ENCODE peak calls at places on chromosomes 3 and 15, in seven cellular contexts. Q is GM23338, W is stomach, P is H1, K is esophagus muscularis mucosa, D is Panc1, G is breast epithelium. H is an unnamed sample.

GRCh38 chr3:155853214-155854146 is 747 bp downstream of the SLC33A1 start:
- DNase-seq in Q (peak; percentile 60), W (peak; percentile 29), P (no peak), K (no peak), D (no peak), G (no peak), H (peak; percentile 74)

GRCh38 chr15:67240235-67241131 is 14.0 kb downstream of the AAGAB start:
- DNase-seq in Q (peak; percentile 39), W (peak; percentile 43), P (no peak), K (no peak), D (no peak), G (no peak), H (no peak)

GRCh38 chr3:115713247-115713646 is 89.9 kb downstream of the GAP43 start:
- DNase-seq in Q (peak; percentile 26), W (peak; percentile 85), P (no peak), K (no peak), D (no peak), G (no peak), H (no peak)

GRCh38 chr3:5231067-5231466 is 43.6 kb downstream of the EDEM1 start:
- DNase-seq in Q (no peak), W (no peak), P (no peak), K (no peak), D (no peak), G (no peak), H (no peak)

GRCh38 chr3:192862408-192863385 is 55.0 kb downstream of the MB21D2 start:
- DNase-seq in Q (no peak), W (no peak), P (no peak), K (no peak), D (no peak), G (no peak), H (no peak)

GRCh38 chr3:34206996-34207395 is 408.6 kb downstream of the PDCD6IP start:
- DNase-seq in Q (no peak), W (no peak), P (no peak), K (no peak), D (no peak), G (no peak), H (no peak)

GRCh38 chr15:27222479-27222878 is 251.5 kb downstream of the GABRG3 start:
- DNase-seq in Q (no peak), W (no peak), P (no peak), K (no peak), D (no peak), G (no peak), H (no peak)

GRCh38 chr3:101084404-101084803 is 91.2 kb upstream of the ABI3BP start:
- DNase-seq in Q (no peak), W (no peak), P (no peak), K (no peak), D (no peak), G (no peak), H (no peak)

GRCh38 chr15:61185759-61186158 is 43.3 kb downstream of the RORA start:
- DNase-seq in Q (no peak), W (no peak), P (no peak), K (no peak), D (no peak), G (no peak), H (no peak)

GRCh38 chr3:38136272-38136806 is 588 bp downstream of the ACAA1 start:
- DNase-seq in Q (peak; percentile 59), W (peak; percentile 30), P (no peak), K (no peak), D (no peak), G (no peak), H (peak; percentile 81)

GRCh38 chr3:38138347-38139190 is at the start of gene MYD88:
- DNase-seq in Q (peak; percentile 82), W (peak; percentile 87), P (peak; percentile 85), K (peak; percentile 97), D (no peak), G (peak; percentile 62), H (peak; percentile 93)

GRCh38 chr3:38137615-38138346 is 680 bp upstream of the MYD88 start:
- DNase-seq in Q (peak; percentile 62), W (no peak), P (peak; percentile 71), K (no peak), D (no peak), G (no peak), H (no peak)

GRCh38 chr3:38139191-38139590 is 730 bp downstream of the MYD88 start:
- DNase-seq in Q (no peak), W (peak; percentile 25), P (peak; percentile 43), K (no peak), D (no peak), G (no peak), H (peak; percentile 57)

GRCh38 chr3:38136807-38137614 is at the start of gene ACAA1:
- DNase-seq in Q (peak; percentile 100), W (peak; percentile 100), P (peak; percentile 96), K (peak; percentile 100), D (peak; percentile 91), G (peak; percentile 99), H (peak; percentile 100)
- TF ChIP-seq POLR2AphosphoS5 in Q (peak; percentile 89), W (peak; percentile 75), P (peak; percentile 76), K (peak; percentile 98), D (peak; percentile 89), G (peak; percentile 85), H (peak; percentile 47)

DNA sequence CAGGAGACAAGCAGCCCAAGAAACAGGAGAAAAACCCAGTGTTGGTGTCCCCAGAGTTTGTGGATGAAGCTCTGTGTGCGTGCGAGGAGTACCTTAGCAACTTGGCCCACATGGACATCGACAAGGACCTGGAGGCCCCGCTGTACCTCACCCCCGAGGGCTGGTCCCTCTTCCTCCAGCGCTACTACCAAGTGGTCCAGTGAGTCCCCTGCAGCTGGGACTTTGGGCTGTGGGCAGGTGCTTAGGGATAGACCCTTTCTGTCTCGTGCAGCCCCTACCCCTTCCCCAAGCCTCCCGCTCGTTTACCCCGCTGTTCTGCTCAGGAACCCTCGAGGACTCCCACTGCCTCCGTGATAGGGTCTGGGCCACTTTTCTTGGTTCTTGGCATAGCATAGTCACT is 10.5 kb downstream of the TTLL3 start:
- DNase-seq in Q (no peak), W (no peak), P (no peak), K (no peak), D (no peak), G (no peak), H (no peak)
- H3K4me3 ChIP-seq in Q (no peak overlapping the region), W (no peak overlapping the region), P (no peak overlapping the region), K (no peak overlapping the region), D (no peak overlapping the region), G (no peak overlapping the region), H (no peak overlapping the region)

GRCh38 chr3:194888916-194889315 is 203.2 kb downstream of the FAM43A start:
- DNase-seq in Q (no peak), W (no peak), P (peak; percentile 17), K (peak; percentile 68), D (no peak), G (no peak), H (no peak)

GRCh38 chr3:194890086-194890485 is 204.4 kb downstream of the FAM43A start:
- DNase-seq in Q (no peak), W (no peak), P (peak; percentile 23), K (peak; percentile 70), D (no peak), G (no peak), H (peak; percentile 29)

GRCh38 chr3:194893121-194893979 is 207.7 kb downstream of the FAM43A start:
- DNase-seq in Q (no peak), W (no peak), P (peak; percentile 22), K (peak; percentile 39), D (no peak), G (no peak), H (no peak)

DNA sequence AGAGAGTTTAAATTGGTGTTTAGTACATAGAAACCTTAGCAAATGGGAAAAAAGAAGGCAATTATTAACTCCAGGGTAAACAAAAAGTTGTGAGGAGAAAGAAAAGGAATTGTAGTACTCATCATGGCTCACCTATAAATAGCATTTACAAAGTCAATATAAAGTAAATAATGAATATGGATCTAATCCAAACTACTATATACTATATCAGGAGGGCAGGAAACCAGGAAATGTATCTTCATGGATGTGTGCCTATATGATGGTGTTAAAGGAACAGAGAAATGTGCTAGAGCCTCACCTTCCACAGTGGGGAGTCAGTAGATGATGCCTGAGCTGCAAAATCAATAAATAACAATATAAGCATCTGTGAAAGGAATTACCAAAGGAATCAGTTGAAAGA is 208.9 kb downstream of the FAM43A start:
- DNase-seq in Q (no peak), W (no peak), P (no peak), K (no peak), D (no peak), G (no peak), H (no peak)
- H3K4me1 ChIP-seq in Q (no peaks in the 10 kb centered on the region), W (no peaks in the 10 kb centered on the region), P (no peaks in the 10 kb centered on the region), K (no peaks in the 10 kb centered on the region), D (no peaks in the 10 kb centered on the region), G (no peaks in the 10 kb centered on the region), H (no peaks in the 10 kb centered on the region)

GRCh38 chr3:157441102-157441622 is 4.5 kb downstream of the PTX3 start:
- DNase-seq in Q (no peak), W (no peak), P (no peak), K (no peak), D (no peak), G (no peak), H (no peak)

GRCh38 chr3:157442729-157443128 is 6.1 kb downstream of the PTX3 start:
- DNase-seq in Q (no peak), W (no peak), P (no peak), K (no peak), D (no peak), G (no peak), H (no peak)

GRCh38 chr3:157443873-157444770 is 7.5 kb downstream of the PTX3 start:
- DNase-seq in Q (no peak), W (no peak), P (no peak), K (no peak), D (no peak), G (no peak), H (no peak)

GRCh38 chr3:157436583-157437300 is at the start of gene PTX3:
- DNase-seq in Q (peak; percentile 54), W (no peak), P (no peak), K (no peak), D (no peak), G (peak; percentile 20), H (peak; percentile 72)

DNA sequence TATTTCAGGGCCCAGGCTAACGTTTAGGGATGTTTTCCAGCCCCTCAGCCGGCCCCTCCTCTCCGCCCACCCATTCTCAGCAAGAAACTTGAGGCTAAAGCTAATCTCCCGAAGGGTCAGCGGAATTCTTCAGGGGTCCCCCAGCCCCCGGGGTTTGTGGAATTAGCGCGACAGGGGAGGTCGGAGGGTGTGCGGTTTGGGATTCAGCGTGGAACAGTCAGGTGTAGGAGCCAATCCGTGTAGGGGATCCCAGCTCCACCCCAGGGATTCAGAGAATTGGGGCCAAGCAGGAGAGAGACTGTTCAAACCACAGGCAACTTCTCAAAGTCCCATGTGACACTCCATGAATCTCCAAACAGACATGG is 1.7 kb downstream of the PTX3 start:
- DNase-seq in Q (peak; percentile 33), W (no peak), P (no peak), K (no peak), D (no peak), G (no peak), H (no peak)
- TF ChIP-seq POLR2AphosphoS5 in Q (no peak), W (no peak), P (no peak), K (no peak), D (no peak), G (no peak), H (no peak)

GRCh38 chr3:50273689-50274065 is 4.7 kb downstream of the SEMA3B start:
- DNase-seq in Q (no peak), W (no peak), P (no peak), K (no peak), D (no peak), G (no peak), H (no peak)
- H3K4me3 ChIP-seq in Q (peak overlapping the region; percentile 53), W (peak overlapping the region; percentile 32), P (no peak overlapping the region), K (peak overlapping the region; percentile 43), D (no peak overlapping the region), G (peak overlapping the region; percentile 65), H (peak overlapping the region; percentile 32)

H was measured in suprapubic skin.